ENCODE peak calls at places on chromosomes 7 and 10, in four cellular contexts. One of them, this sample, is unnamed.

GRCh38 chr7:33788493-33788892 is 116.8 kb upstream of the BMPER start:
- DNase-seq in lower leg skin: no peak
- DNase-seq in cardiac fibroblast: no peak
- DNase-seq in nephron progenitor cell: no peak
- DNase-seq in this sample: no peak

GRCh38 chr10:122112021-122112616 is 123.2 kb downstream of the TACC2 start:
- DNase-seq in lower leg skin: no peak
- DNase-seq in cardiac fibroblast: peak; percentile 60
- DNase-seq in nephron progenitor cell: no peak
- DNase-seq in this sample: no peak

GRCh38 chr10:79434816-79435215 is 10.6 kb downstream of the ZCCHC24 start:
- DNase-seq in lower leg skin: no peak
- DNase-seq in cardiac fibroblast: peak; percentile 76
- DNase-seq in nephron progenitor cell: no peak
- DNase-seq in this sample: no peak

GRCh38 chr10:73591935-73592699 is 975 bp upstream of the USP54 start:
- DNase-seq in lower leg skin: no peak
- DNase-seq in cardiac fibroblast: peak; percentile 65
- DNase-seq in nephron progenitor cell: peak; percentile 56
- DNase-seq in this sample: peak; percentile 49

GRCh38 chr10:117925369-117925768 is 121.4 kb downstream of the RAB11FIP2 start:
- DNase-seq in lower leg skin: no peak
- DNase-seq in cardiac fibroblast: no peak
- DNase-seq in nephron progenitor cell: no peak
- DNase-seq in this sample: no peak

GRCh38 chr10:351770-352318 is 216.6 kb downstream of the ZMYND11 start:
- DNase-seq in lower leg skin: no peak
- DNase-seq in cardiac fibroblast: no peak
- DNase-seq in nephron progenitor cell: no peak
- DNase-seq in this sample: no peak

GRCh38 chr10:98242823-98243222 is 25.2 kb downstream of the LOXL4 start:
- DNase-seq in lower leg skin: no peak
- DNase-seq in cardiac fibroblast: peak; percentile 45
- DNase-seq in nephron progenitor cell: no peak
- DNase-seq in this sample: no peak

GRCh38 chr7:2157473-2158279 is 75.1 kb downstream of the MAD1L1 start:
- DNase-seq in lower leg skin: no peak
- DNase-seq in cardiac fibroblast: peak; percentile 93
- DNase-seq in nephron progenitor cell: no peak
- DNase-seq in this sample: no peak

GRCh38 chr7:100641463-100641859 is at the start of gene TFR2:
- DNase-seq in lower leg skin: no peak
- DNase-seq in cardiac fibroblast: no peak
- DNase-seq in nephron progenitor cell: no peak
- DNase-seq in this sample: no peak

DNA sequence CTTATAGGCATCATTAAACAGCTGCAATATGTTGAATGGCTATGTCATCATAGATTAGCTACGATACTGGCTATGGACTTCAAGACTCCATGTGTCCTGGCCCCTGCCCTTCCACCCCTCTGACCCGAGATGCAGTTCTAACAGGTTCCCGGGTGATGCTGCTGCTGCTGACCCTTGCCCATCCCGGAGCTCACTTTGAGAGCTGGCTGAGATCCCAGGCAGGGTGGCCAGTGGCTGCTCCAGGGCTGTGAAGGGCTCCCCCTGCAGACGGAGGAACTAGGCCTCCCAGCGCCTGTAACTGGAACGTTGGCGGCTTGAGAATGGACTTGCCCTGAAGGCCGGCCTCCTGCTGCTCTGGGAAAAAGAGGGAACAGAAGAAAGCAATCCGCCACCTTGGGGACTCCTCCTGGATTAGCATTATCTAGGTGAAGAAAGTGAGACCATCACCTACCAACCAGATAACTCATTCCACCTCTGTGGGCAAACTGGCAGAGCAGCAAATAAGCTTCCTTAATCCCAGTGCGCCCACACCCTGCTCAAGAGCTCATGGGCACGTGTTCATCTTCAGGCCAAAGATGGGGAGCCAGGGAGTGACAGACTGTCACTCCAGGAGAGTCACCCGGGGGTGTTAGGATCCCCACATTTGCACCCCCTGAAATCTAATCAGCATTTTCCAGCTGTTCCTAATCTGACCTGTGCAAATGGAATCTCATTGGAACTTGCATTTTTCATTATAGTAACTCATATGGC is 56.8 kb downstream of the PARP12 start:
- DNase-seq in lower leg skin: no peak
- DNase-seq in cardiac fibroblast: peak; percentile 32
- DNase-seq in nephron progenitor cell: peak; percentile 39
- DNase-seq in this sample: peak; percentile 77
- TF ChIP-seq CTCF in lower leg skin: no peak
- TF ChIP-seq CTCF in cardiac fibroblast: peak; percentile 52
- TF ChIP-seq CTCF in nephron progenitor cell: no peak
- TF ChIP-seq CTCF in this sample: no peak

GRCh38 chr7:71784180-71784579 is 628.0 kb downstream of the CALN1 start:
- DNase-seq in lower leg skin: no peak
- DNase-seq in cardiac fibroblast: no peak
- DNase-seq in nephron progenitor cell: no peak
- DNase-seq in this sample: no peak

GRCh38 chr7:71787513-71787912 is 624.6 kb downstream of the CALN1 start:
- DNase-seq in lower leg skin: no peak
- DNase-seq in cardiac fibroblast: peak; percentile 0
- DNase-seq in nephron progenitor cell: no peak
- DNase-seq in this sample: no peak

GRCh38 chr7:71783779-71784178 is 628.4 kb downstream of the CALN1 start:
- DNase-seq in lower leg skin: no peak
- DNase-seq in cardiac fibroblast: no peak
- DNase-seq in nephron progenitor cell: no peak
- DNase-seq in this sample: no peak

GRCh38 chr7:71784781-71785180 is 627.4 kb downstream of the CALN1 start:
- DNase-seq in lower leg skin: no peak
- DNase-seq in cardiac fibroblast: no peak
- DNase-seq in nephron progenitor cell: no peak
- DNase-seq in this sample: no peak

GRCh38 chr7:71785216-71785615 is 626.9 kb downstream of the CALN1 start:
- DNase-seq in lower leg skin: no peak
- DNase-seq in cardiac fibroblast: no peak
- DNase-seq in nephron progenitor cell: no peak
- DNase-seq in this sample: no peak
- TF ChIP-seq CTCF in lower leg skin: no peak
- TF ChIP-seq CTCF in cardiac fibroblast: no peak
- TF ChIP-seq CTCF in nephron progenitor cell: no peak
- TF ChIP-seq CTCF in this sample: no peak

GRCh38 chr7:78901566-78901965 is 551.9 kb downstream of the MAGI2 start:
- DNase-seq in lower leg skin: no peak
- DNase-seq in cardiac fibroblast: no peak
- DNase-seq in nephron progenitor cell: no peak
- DNase-seq in this sample: no peak

GRCh38 chr7:78905449-78905848 is 548.0 kb downstream of the MAGI2 start:
- DNase-seq in lower leg skin: no peak
- DNase-seq in cardiac fibroblast: no peak
- DNase-seq in nephron progenitor cell: no peak
- DNase-seq in this sample: no peak
- TF ChIP-seq CTCF in lower leg skin: no peak
- TF ChIP-seq CTCF in cardiac fibroblast: no peak
- TF ChIP-seq CTCF in nephron progenitor cell: no peak
- TF ChIP-seq CTCF in this sample: no peak

GRCh38 chr10:7580520-7580919 is 86.2 kb downstream of the ITIH5 start:
- DNase-seq in lower leg skin: peak; percentile 14
- DNase-seq in cardiac fibroblast: no peak
- DNase-seq in nephron progenitor cell: no peak
- DNase-seq in this sample: no peak

GRCh38 chr10:7572435-7572834 is 94.3 kb downstream of the ITIH5 start:
- DNase-seq in lower leg skin: no peak
- DNase-seq in cardiac fibroblast: peak; percentile 8
- DNase-seq in nephron progenitor cell: no peak
- DNase-seq in this sample: no peak

GRCh38 chr10:7576340-7576739 is 90.4 kb downstream of the ITIH5 start:
- DNase-seq in lower leg skin: no peak
- DNase-seq in cardiac fibroblast: no peak
- DNase-seq in nephron progenitor cell: no peak
- DNase-seq in this sample: no peak

GRCh38 chr10:7579681-7580080 is 87.1 kb downstream of the ITIH5 start:
- DNase-seq in lower leg skin: peak; percentile 65
- DNase-seq in cardiac fibroblast: no peak
- DNase-seq in nephron progenitor cell: no peak
- DNase-seq in this sample: no peak

GRCh38 chr10:7577206-7577978 is 89.4 kb downstream of the ITIH5 start:
- DNase-seq in lower leg skin: peak; percentile 37
- DNase-seq in cardiac fibroblast: peak; percentile 44
- DNase-seq in nephron progenitor cell: no peak
- DNase-seq in this sample: no peak
- TF ChIP-seq CTCF in lower leg skin: no peak
- TF ChIP-seq CTCF in cardiac fibroblast: no peak
- TF ChIP-seq CTCF in nephron progenitor cell: no peak
- TF ChIP-seq CTCF in this sample: no peak